ENCODE peak calls at places on chromosome 10, in four cellular contexts. One of them, this sample, is unnamed.

GRCh38 chr10:69973678-69974077 is 79.0 kb upstream of the MACROH2A2 start:
- DNase-seq in CD8-positive, alpha-beta T cell: no peak
- DNase-seq in right cardiac atrium: no peak
- DNase-seq in K562: no peak
- DNase-seq in this sample: no peak

GRCh38 chr10:85524001-85524400 is 842.6 kb downstream of the GRID1 start:
- DNase-seq in CD8-positive, alpha-beta T cell: no peak
- DNase-seq in right cardiac atrium: no peak
- DNase-seq in K562: no peak
- DNase-seq in this sample: no peak

GRCh38 chr10:43225787-43226153 is 41.1 kb downstream of the RASGEF1A start:
- DNase-seq in CD8-positive, alpha-beta T cell: peak; percentile 37
- DNase-seq in right cardiac atrium: peak; percentile 11
- DNase-seq in K562: no peak
- DNase-seq in this sample: no peak

GRCh38 chr10:73591935-73592699 is 975 bp upstream of the USP54 start:
- DNase-seq in CD8-positive, alpha-beta T cell: no peak
- DNase-seq in right cardiac atrium: peak; percentile 28
- DNase-seq in K562: peak; percentile 71
- DNase-seq in this sample: peak; percentile 70

GRCh38 chr10:59098387-59098786 is 78.1 kb upstream of the PHYHIPL start:
- DNase-seq in CD8-positive, alpha-beta T cell: no peak
- DNase-seq in right cardiac atrium: peak; percentile 24
- DNase-seq in K562: no peak
- DNase-seq in this sample: peak; percentile 74

GRCh38 chr10:29435809-29436501 is 147.1 kb downstream of the LYZL1 start:
- DNase-seq in CD8-positive, alpha-beta T cell: no peak
- DNase-seq in right cardiac atrium: no peak
- DNase-seq in K562: no peak
- DNase-seq in this sample: no peak

GRCh38 chr10:132523561-132524442 is 13.8 kb upstream of the INPP5A start:
- DNase-seq in CD8-positive, alpha-beta T cell: no peak
- DNase-seq in right cardiac atrium: no peak
- DNase-seq in K562: no peak
- DNase-seq in this sample: no peak

GRCh38 chr10:58106211-58107035 is 161.3 kb downstream of the IPMK start:
- DNase-seq in CD8-positive, alpha-beta T cell: no peak
- DNase-seq in right cardiac atrium: no peak
- DNase-seq in K562: no peak
- DNase-seq in this sample: no peak

GRCh38 chr10:72691470-72692056 is 380 bp upstream of the MCU start:
- DNase-seq in CD8-positive, alpha-beta T cell: no peak
- DNase-seq in right cardiac atrium: no peak
- DNase-seq in K562: no peak
- DNase-seq in this sample: no peak

GRCh38 chr10:21675157-21675796 is 141.2 kb downstream of the MLLT10 start:
- DNase-seq in CD8-positive, alpha-beta T cell: peak; percentile 15
- DNase-seq in right cardiac atrium: no peak
- DNase-seq in K562: peak; percentile 54
- DNase-seq in this sample: peak; percentile 53

DNA sequence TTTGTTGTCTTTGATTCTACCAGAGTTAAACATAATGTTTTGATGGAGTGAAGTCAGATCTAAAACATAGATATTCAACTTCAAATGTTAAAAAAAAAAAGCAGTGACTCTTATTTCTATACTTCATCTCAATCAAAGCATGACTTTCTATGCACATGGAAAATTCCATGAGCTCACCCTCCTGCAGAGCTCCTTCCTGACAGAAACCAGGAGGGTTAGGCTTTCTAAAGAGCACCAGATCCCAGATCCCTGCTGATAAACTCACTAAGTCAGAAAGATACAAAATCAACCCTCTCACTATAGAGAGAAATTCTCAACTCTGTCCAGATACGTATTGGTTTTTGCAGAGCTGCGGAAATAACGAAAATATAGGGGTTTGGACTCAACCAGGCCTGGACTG is 122.6 kb downstream of the FAM107B start:
- DNase-seq in CD8-positive, alpha-beta T cell: no peak
- DNase-seq in right cardiac atrium: no peak
- DNase-seq in K562: no peak
- DNase-seq in this sample: no peak
- H3K4me1 ChIP-seq in CD8-positive, alpha-beta T cell: peaks cover 31% of the 10 kb centered on the region
- H3K4me1 ChIP-seq in right cardiac atrium: no peaks in the 10 kb centered on the region
- H3K4me1 ChIP-seq in K562: no peaks in the 10 kb centered on the region
- H3K4me1 ChIP-seq in this sample: peaks cover 44% of the 10 kb centered on the region

DNA sequence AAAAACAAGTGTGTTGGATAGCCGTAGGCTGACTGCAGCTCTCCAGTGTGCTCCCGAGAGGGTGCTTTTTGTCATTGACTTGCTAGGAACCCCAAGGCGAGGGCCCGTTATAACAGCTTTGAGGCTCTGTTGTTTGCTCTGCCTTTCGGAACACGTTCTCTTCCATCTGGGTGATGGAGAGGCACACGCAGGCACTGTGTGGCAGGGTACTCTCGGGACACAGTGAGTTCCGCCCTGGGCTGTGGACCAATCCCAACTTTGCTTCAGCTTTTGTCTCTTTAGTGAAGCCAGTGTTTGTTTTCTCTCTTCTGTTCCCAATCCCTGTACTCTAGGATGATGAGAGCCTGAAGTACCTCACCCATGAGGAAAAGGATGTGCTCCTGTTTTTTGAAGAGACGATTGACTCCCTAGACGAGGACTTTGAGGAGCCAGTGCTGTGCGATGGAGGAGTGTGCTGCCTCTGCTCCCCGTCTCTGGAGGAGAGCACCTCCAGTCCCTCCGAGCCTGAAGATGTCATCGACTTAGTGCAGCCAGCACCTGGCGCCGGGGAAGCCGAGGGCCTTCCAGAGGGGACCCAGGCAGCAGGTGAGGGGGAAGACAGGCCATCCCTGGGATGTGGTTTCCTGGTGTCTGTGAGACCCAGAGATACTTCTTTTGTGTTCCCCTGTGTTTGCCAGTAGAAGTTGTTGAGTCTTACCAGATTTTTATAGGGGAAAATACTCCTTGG is 43.2 kb downstream of the PROSER2 start:
- DNase-seq in CD8-positive, alpha-beta T cell: no peak
- DNase-seq in right cardiac atrium: no peak
- DNase-seq in K562: no peak
- DNase-seq in this sample: no peak
- H3K9me3 ChIP-seq in CD8-positive, alpha-beta T cell: no peaks in the 10 kb centered on the region
- H3K9me3 ChIP-seq in right cardiac atrium: no peaks in the 10 kb centered on the region
- H3K9me3 ChIP-seq in K562: no peaks in the 10 kb centered on the region
- H3K9me3 ChIP-seq in this sample: no peaks in the 10 kb centered on the region

DNA sequence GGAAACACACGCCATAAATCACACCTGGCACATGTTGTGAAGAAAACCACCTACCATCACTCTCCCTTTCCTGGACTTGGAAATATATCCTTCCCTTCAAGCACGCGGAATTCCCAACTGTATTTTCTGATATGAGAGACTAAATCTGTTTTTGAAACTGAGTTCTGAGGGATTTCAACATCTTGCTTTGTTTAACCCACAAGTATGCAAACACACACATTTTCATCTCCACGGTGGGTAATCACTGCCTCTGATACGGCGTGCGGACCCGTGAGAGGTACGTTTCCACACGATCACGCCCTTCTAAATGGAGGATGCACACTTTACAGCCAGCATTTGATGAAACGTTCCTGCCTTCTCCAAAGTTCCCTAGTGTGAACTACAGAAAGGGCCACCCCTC is 83.4 kb downstream of the ZRANB1 start:
- DNase-seq in CD8-positive, alpha-beta T cell: no peak
- DNase-seq in right cardiac atrium: no peak
- DNase-seq in K562: no peak
- DNase-seq in this sample: no peak
- H3K4me1 ChIP-seq in CD8-positive, alpha-beta T cell: no peaks in the 10 kb centered on the region
- H3K4me1 ChIP-seq in right cardiac atrium: peaks cover 23% of the 10 kb centered on the region
- H3K4me1 ChIP-seq in K562: no peaks in the 10 kb centered on the region
- H3K4me1 ChIP-seq in this sample: peaks cover 20% of the 10 kb centered on the region

GRCh38 chr10:130933008-130933390 is 378.5 kb downstream of the TCERG1L start:
- DNase-seq in CD8-positive, alpha-beta T cell: no peak
- DNase-seq in right cardiac atrium: no peak
- DNase-seq in K562: no peak
- DNase-seq in this sample: no peak
- H3K9me3 ChIP-seq in CD8-positive, alpha-beta T cell: no peaks in the 10 kb centered on the region
- H3K9me3 ChIP-seq in right cardiac atrium: no peaks in the 10 kb centered on the region
- H3K9me3 ChIP-seq in K562: no peaks in the 10 kb centered on the region
- H3K9me3 ChIP-seq in this sample: no peaks in the 10 kb centered on the region

GRCh38 chr10:35335133-35335532 is 1.2 kb upstream of the CCNY start:
- DNase-seq in CD8-positive, alpha-beta T cell: no peak
- DNase-seq in right cardiac atrium: no peak
- DNase-seq in K562: no peak
- DNase-seq in this sample: no peak
- H3K4me1 ChIP-seq in CD8-positive, alpha-beta T cell: peaks cover 43% of the 10 kb centered on the region
- H3K4me1 ChIP-seq in right cardiac atrium: peaks cover 23% of the 10 kb centered on the region
- H3K4me1 ChIP-seq in K562: peaks cover 7% of the 10 kb centered on the region
- H3K4me1 ChIP-seq in this sample: peaks cover 34% of the 10 kb centered on the region

This sample was measured in cardiac muscle cell.